ENCODE peak calls at places on chromosomes 6 and 20, in four cellular contexts. One of them, this sample, is unnamed.

GRCh38 chr6:139881728-139882211 is 507.3 kb upstream of the CITED2 start:
- DNase-seq in HT-29: peak
- DNase-seq in fibroblast of villous mesenchyme: peak
- DNase-seq in T-cell: no peak
- DNase-seq in this sample: no peak

GRCh38 chr6:101779051-101779844 is 385.7 kb downstream of the GRIK2 start:
- DNase-seq in HT-29: no peak
- DNase-seq in fibroblast of villous mesenchyme: peak
- DNase-seq in T-cell: no peak
- DNase-seq in this sample: no peak

GRCh38 chr20:11753155-11753554 is 164.5 kb upstream of the BTBD3 start:
- DNase-seq in HT-29: no peak
- DNase-seq in fibroblast of villous mesenchyme: no peak
- DNase-seq in T-cell: no peak
- DNase-seq in this sample: no peak

GRCh38 chr20:1890469-1891262 is 4.5 kb upstream of the SIRPA start:
- DNase-seq in HT-29: no peak
- DNase-seq in fibroblast of villous mesenchyme: no peak
- DNase-seq in T-cell: no peak
- DNase-seq in this sample: no peak

GRCh38 chr6:127561660-127562059 is 15.3 kb upstream of the C6orf58 start:
- DNase-seq in HT-29: no peak
- DNase-seq in fibroblast of villous mesenchyme: no peak
- DNase-seq in T-cell: no peak
- DNase-seq in this sample: no peak

GRCh38 chr6:69696273-69696672 is 100.5 kb downstream of the LMBRD1 start:
- DNase-seq in HT-29: no peak
- DNase-seq in fibroblast of villous mesenchyme: peak
- DNase-seq in T-cell: no peak
- DNase-seq in this sample: no peak

GRCh38 chr6:33906413-33906812 is 102.6 kb upstream of the MLN start:
- DNase-seq in HT-29: no peak
- DNase-seq in fibroblast of villous mesenchyme: no peak
- DNase-seq in T-cell: no peak
- DNase-seq in this sample: no peak

GRCh38 chr6:27977387-27977786 is 20.3 kb downstream of the OR2B6 start:
- DNase-seq in HT-29: no peak
- DNase-seq in fibroblast of villous mesenchyme: no peak
- DNase-seq in T-cell: no peak
- DNase-seq in this sample: no peak

GRCh38 chr6:145694083-145694737 is 41.1 kb downstream of the EPM2A start:
- DNase-seq in HT-29: no peak
- DNase-seq in fibroblast of villous mesenchyme: no peak
- DNase-seq in T-cell: no peak
- DNase-seq in this sample: no peak

GRCh38 chr6:117506180-117506835 is 23.8 kb downstream of the DCBLD1 start:
- DNase-seq in HT-29: no peak
- DNase-seq in fibroblast of villous mesenchyme: peak
- DNase-seq in T-cell: no peak
- DNase-seq in this sample: no peak

GRCh38 chr20:60001027-60001567 is 42.9 kb downstream of the CDH26 start:
- DNase-seq in HT-29: no peak
- DNase-seq in fibroblast of villous mesenchyme: no peak
- DNase-seq in T-cell: no peak
- DNase-seq in this sample: no peak

GRCh38 chr6:52576392-52577021 is 353 bp downstream of the TRAM2 start:
- DNase-seq in HT-29: peak
- DNase-seq in fibroblast of villous mesenchyme: peak
- DNase-seq in T-cell: peak
- DNase-seq in this sample: no peak

GRCh38 chr6:85452441-85452881 is 2.6 kb downstream of the NT5E start:
- DNase-seq in HT-29: no peak
- DNase-seq in fibroblast of villous mesenchyme: peak
- DNase-seq in T-cell: no peak
- DNase-seq in this sample: no peak

GRCh38 chr20:57374343-57374930 is 16.8 kb upstream of the RBM38 start:
- DNase-seq in HT-29: no peak
- DNase-seq in fibroblast of villous mesenchyme: no peak
- DNase-seq in T-cell: no peak
- DNase-seq in this sample: no peak

GRCh38 chr6:108123516-108123929 is 42.3 kb upstream of the NR2E1 start:
- DNase-seq in HT-29: no peak
- DNase-seq in fibroblast of villous mesenchyme: no peak
- DNase-seq in T-cell: no peak
- DNase-seq in this sample: no peak

GRCh38 chr20:35561268-35561667 is 19.4 kb downstream of the ERGIC3 start:
- DNase-seq in HT-29: peak
- DNase-seq in fibroblast of villous mesenchyme: peak
- DNase-seq in T-cell: peak
- DNase-seq in this sample: no peak

GRCh38 chr20:63032861-63033634 is 26.3 kb upstream of the BHLHE23 start:
- DNase-seq in HT-29: no peak
- DNase-seq in fibroblast of villous mesenchyme: no peak
- DNase-seq in T-cell: no peak
- DNase-seq in this sample: no peak

GRCh38 chr6:78810698-78811097 is 56.7 kb upstream of the IRAK1BP1 start:
- DNase-seq in HT-29: no peak
- DNase-seq in fibroblast of villous mesenchyme: no peak
- DNase-seq in T-cell: no peak
- DNase-seq in this sample: no peak

GRCh38 chr6:12371641-12372146 is 81.5 kb downstream of the EDN1 start:
- DNase-seq in HT-29: peak
- DNase-seq in fibroblast of villous mesenchyme: peak
- DNase-seq in T-cell: no peak
- DNase-seq in this sample: no peak